ENCODE peak calls at places on chromosomes 16 and 17, in four cellular contexts. E is hypothalamus, U is psoas muscle, H is ecto neural progenitor cell. M is an unnamed sample.

GRCh38 chr17:81239714-81240555 is 817 bp downstream of the NDUFAF8 start:
- DNase-seq in E (no peak), H (no peak), U (no peak), M (no peak)

GRCh38 chr17:17401271-17401781 is 75.5 kb upstream of the MED9 start:
- DNase-seq in E (peak; percentile 51), U (peak; percentile 46), H (no peak), M (no peak)

GRCh38 chr16:21599994-21600773 is 807 bp downstream of the METTL9 start:
- DNase-seq in E (no peak), H (no peak), U (no peak), M (no peak)

GRCh38 chr16:22347100-22347820 is 27.2 kb downstream of the CDR2 start:
- DNase-seq in E (peak; percentile 36), U (no peak), H (no peak), M (peak; percentile 37)

GRCh38 chr16:87474017-87474416 is 18.8 kb downstream of the ZCCHC14 start:
- DNase-seq in U (no peak), E (no peak), H (no peak), M (no peak)

GRCh38 chr17:74192950-74193781 is 10.3 kb upstream of the RPL38 start:
- DNase-seq in U (peak; percentile 72), H (no peak), E (peak; percentile 27), M (no peak)

GRCh38 chr17:39814497-39814896 is 49.6 kb downstream of the IKZF3 start:
- DNase-seq in E (no peak), U (no peak), H (no peak), M (no peak)

GRCh38 chr16:72590179-72590937 is 418.4 kb upstream of the PMFBP1 start:
- DNase-seq in H (no peak), E (no peak), U (no peak), M (no peak)

GRCh38 chr16:6969594-6969993 is 363.1 kb upstream of the RBFOX1 start:
- DNase-seq in H (no peak), U (no peak), E (no peak), M (no peak)

GRCh38 chr16:82855471-82855870 is 228.7 kb downstream of the CDH13 start:
- DNase-seq in H (no peak), E (no peak), U (no peak), M (no peak)